ENCODE peak calls at places on chromosome 22, in six cellular contexts. V is effector memory CD4-positive, alpha-beta T cell; U is fibroblast of lung; R is lower lobe of right lung; Z is IMR-90; Y is body of pancreas. P is an unnamed sample. For H3K4me1 and H3K9me3, the result is how much of the 10 kb centered on the place peaks cover.

GRCh38 chr22:27146871-27147591 is 489.6 kb downstream of the MIAT start:
- DNase-seq in Y (no peak), R (no peak), Z (no peak), V (no peak), U (no peak), P (no peak)

GRCh38 chr22:32528316-32528715 is 53.7 kb downstream of the FBXO7 start:
- DNase-seq in R (no peak), Y (no peak), Z (no peak), U (no peak), V (no peak), P (no peak)

GRCh38 chr22:42958937-42959336 is 56.0 kb downstream of the PACSIN2 start:
- DNase-seq in Y (no peak), V (no peak), R (no peak), Z (no peak), U (no peak), P (no peak)

GRCh38 chr22:17888439-17888838 is 114.2 kb upstream of the BID start:
- DNase-seq in Z (no peak), U (no peak), R (no peak), V (no peak), Y (no peak), P (no peak)

GRCh38 chr22:42978453-42979103 is 36.4 kb downstream of the PACSIN2 start:
- DNase-seq in V (no peak), U (no peak), Z (peak), Y (no peak), R (no peak), P (no peak)

GRCh38 chr22:47392729-47393128 is 630.3 kb downstream of the TBC1D22A start:
- DNase-seq in U (no peak), Y (no peak), V (no peak), Z (no peak), R (no peak), P (no peak)

GRCh38 chr22:17281026-17281809 is 62.0 kb upstream of the ADA2 start:
- DNase-seq in Z (no peak), R (no peak), Y (no peak), V (no peak), U (no peak), P (no peak)

GRCh38 chr22:16793831-16794230 is 31.4 kb downstream of the XKR3 start:
- DNase-seq in V (no peak), Z (no peak), R (no peak), U (no peak), Y (no peak), P (no peak)

GRCh38 chr22:44542561-44543222 is 44.7 kb upstream of the RTL6 start:
- DNase-seq in V (no peak), Y (no peak), U (no peak), Z (no peak), R (no peak), P (no peak)

GRCh38 chr22:30876221-30876751 is 92.3 kb downstream of the MORC2 start:
- DNase-seq in Y (no peak), U (no peak), R (peak), Z (no peak), V (no peak), P (no peak)

GRCh38 chr22:44133161-44133560 is 47.6 kb upstream of the PARVG start:
- DNase-seq in U (no peak), Z (no peak), V (no peak), R (no peak), Y (no peak), P (no peak)

GRCh38 chr22:32058656-32059280 is 15.7 kb downstream of the SLC5A1 start:
- DNase-seq in R (no peak), V (no peak), Y (no peak), U (no peak), Z (no peak), P (no peak)

GRCh38 chr22:36546092-36546804 is 17.3 kb upstream of the EIF3D start:
- DNase-seq in V (no peak), U (peak), Y (peak), R (no peak), Z (peak), P (peak)

GRCh38 chr22:28008056-28008455 is 89.0 kb upstream of the PITPNB start:
- DNase-seq in U (no peak), Z (no peak), V (no peak), R (no peak), Y (no peak), P (no peak)

GRCh38 chr22:27212617-27213177 is 555.3 kb downstream of the MIAT start:
- DNase-seq in U (peak), Y (peak), Z (peak), V (no peak), R (no peak), P (peak)

GRCh38 chr22:43207849-43208702 is 21.1 kb upstream of the TTLL12 start:
- DNase-seq in Z (no peak), V (no peak), U (no peak), Y (no peak), R (peak), P (no peak)

GRCh38 chr22:29706493-29706892 is 13.3 kb upstream of the CABP7 start:
- DNase-seq in Z (no peak), V (no peak), Y (no peak), U (no peak), R (no peak), P (no peak)

GRCh38 chr22:44407404-44408226 is 90.4 kb downstream of the RTL6 start:
- DNase-seq in Z (no peak), U (no peak), R (peak), V (no peak), Y (peak), P (no peak)

GRCh38 chr22:36981247-36981775 is 37.9 kb downstream of the TST start:
- DNase-seq in Z (no peak), V (no peak), U (no peak), Y (no peak), R (no peak), P (no peak)

GRCh38 chr22:28978158-28978557 is 83.5 kb downstream of the C22orf31 start:
- DNase-seq in Z (peak), U (no peak), V (no peak), R (no peak), Y (peak), P (peak)

GRCh38 chr22:41725510-41726110 is 26.3 kb downstream of the MEI1 start:
- DNase-seq in V (no peak), R (no peak), Y (no peak), U (no peak), Z (peak), P (no peak)

GRCh38 chr22:42064629-42065028 is 6.0 kb downstream of the NAGA start:
- DNase-seq in R (no peak), V (no peak), U (no peak), Z (no peak), Y (no peak), P (peak)

GRCh38 chr22:41482319-41482935 is 13.5 kb downstream of the ACO2 start:
- DNase-seq in U (peak), V (no peak), Y (no peak), R (no peak), Z (peak), P (no peak)

GRCh38 chr22:40345271-40345670 is 1.0 kb upstream of the ADSL start:
- DNase-seq in R (no peak), V (peak), Y (no peak), Z (peak), U (no peak), P (no peak)

DNA sequence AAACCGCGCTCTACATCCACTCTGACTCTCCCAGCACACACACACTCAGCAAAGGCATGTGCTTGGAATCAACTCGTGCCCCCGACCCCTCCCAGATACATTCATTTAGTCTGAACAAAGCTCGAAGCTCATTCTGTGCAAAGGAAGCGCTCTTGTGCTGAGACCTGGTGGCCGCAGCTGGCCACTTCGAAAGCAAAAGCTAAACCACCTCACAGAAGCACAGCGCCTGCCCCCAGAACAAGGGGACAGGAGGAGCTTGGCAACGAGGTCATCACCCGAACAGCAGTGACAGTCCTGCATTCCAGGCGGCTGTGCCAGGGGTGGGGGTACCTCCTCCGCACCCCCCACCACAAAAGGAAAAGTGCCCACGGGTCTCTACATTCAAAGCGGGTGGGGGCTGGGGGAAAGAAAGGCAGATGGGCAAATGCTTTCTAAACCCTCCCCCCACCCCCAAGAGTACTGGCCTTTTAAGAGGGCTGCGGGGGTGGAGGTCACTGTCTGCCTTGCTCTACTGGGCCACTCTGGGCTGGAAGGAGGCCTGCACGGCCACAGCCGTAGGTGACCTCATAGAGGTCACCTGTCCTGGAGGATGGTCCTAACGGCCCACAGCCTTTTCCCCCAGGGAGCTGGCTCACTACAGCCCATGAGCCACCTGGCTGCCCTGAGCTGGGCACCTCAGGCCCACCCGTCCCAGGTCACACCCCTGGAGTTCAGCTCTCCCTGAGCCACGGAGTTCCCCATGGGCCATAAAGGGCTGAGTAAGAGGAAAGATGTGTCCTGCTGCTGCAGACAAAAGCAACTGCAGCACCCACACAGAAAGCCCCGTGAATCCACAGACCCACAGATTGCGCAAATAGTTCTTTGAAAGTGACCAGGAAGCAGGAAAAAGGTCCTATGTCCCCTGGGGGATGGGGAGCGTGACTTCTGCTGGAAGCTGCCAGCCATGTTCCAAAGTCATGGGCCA is 21.3 kb downstream of the CBX7 start:
- DNase-seq in R (no peak), U (no peak), Z (peak), V (no peak), Y (no peak), P (no peak)
- H3K4me1 ChIP-seq in R (under half), U (under half), Z (under half), V (under half), Y (under half), P (under half)

GRCh38 chr22:11613898-11614755 is 3913.9 kb upstream of the OR11H1 start:
- DNase-seq in Y (no peak), U (no peak), R (no peak), Z (no peak), V (no peak), P (no peak)
- H3K9me3 ChIP-seq in Y (under half), U (under half), R (under half), Z (under half), V (under half), P (under half)

DNA sequence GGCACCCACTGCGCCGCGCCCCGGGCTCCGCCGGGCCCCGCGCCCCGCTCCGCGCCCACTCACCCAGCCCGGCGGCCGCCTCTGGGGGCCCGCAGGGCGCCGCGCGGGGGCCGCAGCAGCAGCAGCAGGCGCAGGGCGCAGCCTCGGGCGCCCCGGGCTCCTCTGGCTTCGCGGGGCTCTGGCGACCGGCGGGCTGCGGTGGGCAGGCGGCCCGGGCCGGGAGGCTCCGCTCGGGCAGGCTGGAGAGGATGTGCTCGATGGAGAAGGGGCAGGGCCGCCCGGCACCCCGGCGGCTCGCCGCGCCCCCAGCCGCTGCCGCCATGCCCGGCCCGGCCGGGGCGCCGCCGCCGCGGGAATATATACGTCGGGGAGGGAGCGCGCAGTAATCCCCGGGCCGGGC is at the start of gene GSC2:
- DNase-seq in U (no peak), Y (no peak), Z (no peak), R (no peak), V (no peak), P (no peak)
- H3K4me3 ChIP-seq in U (no peak), Y (no peak), Z (no peak), R (peak), V (peak), P (no peak)

GRCh38 chr22:20032407-20032991 is 11.6 kb downstream of the TANGO2 start:
- DNase-seq in V (no peak), U (no peak), R (no peak), Z (no peak), Y (peak), P (no peak)

GRCh38 chr22:20035375-20036084 is 14.6 kb downstream of the TANGO2 start:
- DNase-seq in V (no peak), Z (no peak), U (no peak), R (no peak), Y (no peak), P (no peak)

GRCh38 chr22:20034143-20034542 is 13.2 kb downstream of the TANGO2 start:
- DNase-seq in Z (no peak), R (no peak), U (no peak), V (no peak), Y (no peak), P (no peak)

GRCh38 chr22:20031732-20032406 is 11.0 kb downstream of the TANGO2 start:
- DNase-seq in Z (no peak), V (peak), R (no peak), Y (no peak), U (no peak), P (no peak)

GRCh38 chr22:20033045-20033706 is 12.3 kb downstream of the TANGO2 start:
- DNase-seq in U (no peak), V (no peak), Z (no peak), R (no peak), Y (peak), P (no peak)
- H3K4me1 ChIP-seq in U (under half), V (under half), Z (under half), R (under half), Y (under half), P (under half)

GRCh38 chr22:49694462-49695260 is 133.0 kb downstream of the BRD1 start:
- DNase-seq in Y (no peak), V (no peak), Z (no peak), R (no peak), U (no peak), P (peak)
- H3K9me3 ChIP-seq in Y (under half), V (under half), Z (under half), R (under half), U (under half), P (under half)

DNA sequence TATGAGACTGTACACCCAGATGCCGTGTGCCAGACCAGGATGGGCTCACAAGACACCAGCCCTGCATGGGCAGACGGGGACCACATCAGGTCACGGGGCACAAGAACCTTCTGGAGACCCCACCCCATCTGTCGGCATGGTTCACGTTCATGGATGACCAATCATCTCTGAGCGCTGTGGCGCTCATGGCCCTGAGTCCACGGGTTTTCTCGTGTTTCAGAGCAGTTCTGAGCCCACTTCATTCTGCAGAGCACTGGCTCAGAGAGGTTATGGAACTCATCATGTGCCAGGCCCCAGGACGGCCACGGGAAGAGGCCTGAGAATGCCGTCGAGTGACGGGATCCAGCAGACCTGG is 63.0 kb upstream of the PPARA start:
- DNase-seq in R (no peak), Z (no peak), V (no peak), U (no peak), Y (no peak), P (no peak)
- H3K4me3 ChIP-seq in R (peak), Z (no peak), V (no peak), U (peak), Y (no peak), P (peak)

GRCh38 chr22:22938672-22939536 is 51.3 kb downstream of the IGLL5 start:
- DNase-seq in U (no peak), V (no peak), Y (no peak), R (peak), Z (no peak), P (no peak)
- H3K4me1 ChIP-seq in U (under half), V (under half), Y (under half), R (under half), Z (under half), P (under half)

GRCh38 chr22:48592066-48592345 is 1235.7 kb downstream of the BRD1 start:
- DNase-seq in R (no peak), U (no peak), Z (no peak), Y (no peak), V (no peak), P (no peak)

GRCh38 chr22:48591286-48592065 is 1236.2 kb downstream of the BRD1 start:
- DNase-seq in U (no peak), Z (no peak), R (no peak), V (no peak), Y (no peak), P (no peak)

GRCh38 chr22:48588151-48588880 is 1239.4 kb downstream of the BRD1 start:
- DNase-seq in R (peak), V (no peak), Y (no peak), Z (no peak), U (no peak), P (no peak)

GRCh38 chr22:48588881-48589450 is 1238.7 kb downstream of the BRD1 start:
- DNase-seq in U (no peak), R (peak), Y (no peak), V (no peak), Z (no peak), P (no peak)

GRCh38 chr22:48589901-48590300 is 1237.8 kb downstream of the BRD1 start:
- DNase-seq in R (peak), U (no peak), Y (no peak), Z (no peak), V (no peak), P (no peak)
- H3K9me3 ChIP-seq in R (under half), U (under half), Y (under half), Z (half or more), V (under half), P (under half)

GRCh38 chr22:20428496-20429253 is 8.9 kb downstream of the SCARF2 start:
- DNase-seq in Z (no peak), R (peak), V (no peak), U (no peak), Y (no peak), P (no peak)
- H3K4me3 ChIP-seq in Z (no peak), R (peak), V (peak), U (no peak), Y (no peak), P (no peak)

GRCh38 chr22:39115976-39116621 is 19.1 kb downstream of the APOBEC3H start:
- DNase-seq in Z (no peak), R (no peak), U (no peak), Y (no peak), V (no peak), P (no peak)
- H3K4me1 ChIP-seq in Z (under half), R (under half), U (under half), Y (under half), V (under half), P (under half)

P was measured in SJSA1.